ENCODE peak calls at places on chromosomes 5 and 9, in eight cellular contexts. R is kidney; L is amygdala; T is glomerular endothelial cell; M is GM23338; X is stimulated activated CD4-positive, alpha-beta T cell treated with anti-CD3 and anti-CD28 coated beads, Interleukin-1b, Interleukin-23, amount 100 ng/mL, for 48 hours; F is T-helper 22 cell; P is skeletal muscle cell. B is an unnamed sample.
A peak's percentile ranks its signal among the peaks of the same experiment; 100 is the strongest.

GRCh38 chr5:179866241-179867078 is 7.8 kb upstream of the MRNIP start:
- DNase-seq in R (no peak), L (no peak), T (no peak), M (peak; percentile 24), X (peak; percentile 33), F (no peak), P (no peak), B (no peak)

GRCh38 chr9:134206317-134207300 is 42.2 kb upstream of the RNU6ATAC start:
- DNase-seq in R (peak; percentile 70), L (no peak), T (no peak), M (no peak), X (peak; percentile 13), F (no peak), P (no peak), B (no peak)

GRCh38 chr5:138789771-138790242 is 36.6 kb downstream of the CTNNA1 start:
- DNase-seq in R (no peak), L (no peak), T (peak; percentile 22), M (peak; percentile 86), X (no peak), F (no peak), P (no peak), B (no peak)

GRCh38 chr5:129459485-129460120 is 495 bp upstream of the ADAMTS19 start:
- DNase-seq in R (peak; percentile 73), L (peak; percentile 34), T (no peak), M (peak; percentile 86), X (no peak), F (no peak), P (peak; percentile 25), B (no peak)

GRCh38 chr5:115559524-115559923 is 14.9 kb upstream of the FEM1C start:
- DNase-seq in R (no peak), L (no peak), T (no peak), M (no peak), X (no peak), F (no peak), P (peak; percentile 66), B (no peak)

GRCh38 chr9:126347911-126348760 is 21.5 kb downstream of the MVB12B start:
- DNase-seq in R (no peak), L (no peak), T (no peak), M (peak; percentile 66), X (no peak), F (no peak), P (no peak), B (no peak)

GRCh38 chr5:149227168-149227826 is 44.4 kb upstream of the AFAP1L1 start:
- DNase-seq in R (no peak), L (no peak), T (no peak), M (no peak), X (no peak), F (no peak), P (no peak), B (no peak)

GRCh38 chr5:140108093-140109049 is 5.5 kb upstream of the PURA start:
- DNase-seq in R (peak; percentile 80), L (no peak), T (no peak), M (peak; percentile 61), X (peak; percentile 20), F (no peak), P (no peak), B (no peak)

GRCh38 chr9:109781541-109782197 is 1.7 kb downstream of the PALM2AKAP2 start:
- DNase-seq in R (no peak), L (no peak), T (no peak), M (no peak), X (no peak), F (no peak), P (no peak), B (no peak)

GRCh38 chr9:97475079-97475478 is 26.4 kb upstream of the TMOD1 start:
- DNase-seq in R (no peak), L (no peak), T (no peak), M (no peak), X (no peak), F (no peak), P (peak; percentile 26), B (no peak)

GRCh38 chr9:30507166-30507565 is 1877.3 kb upstream of the ACO1 start:
- DNase-seq in R (no peak), L (no peak), T (no peak), M (no peak), X (no peak), F (no peak), P (no peak), B (no peak)

GRCh38 chr9:2321523-2322148 is 300.0 kb upstream of the VLDLR start:
- DNase-seq in R (no peak), L (no peak), T (no peak), M (no peak), X (no peak), F (no peak), P (no peak), B (no peak)

GRCh38 chr9:117435630-117436261 is 20.9 kb upstream of the ASTN2 start:
- DNase-seq in R (no peak), L (no peak), T (no peak), M (no peak), X (no peak), F (no peak), P (no peak), B (no peak)

GRCh38 chr5:92687793-92688467 is 893.1 kb downstream of the NR2F1-AS1 start:
- DNase-seq in R (no peak), L (no peak), T (no peak), M (peak; percentile 41), X (no peak), F (no peak), P (peak; percentile 30), B (no peak)

GRCh38 chr9:91949946-91950664 is at the start of gene ROR2:
- DNase-seq in R (peak; percentile 89), L (no peak), T (no peak), M (peak; percentile 91), X (peak; percentile 35), F (no peak), P (no peak), B (no peak)

GRCh38 chr9:129007766-129008468 is 20.2 kb downstream of the SH3GLB2 start:
- DNase-seq in R (peak; percentile 61), L (no peak), T (no peak), M (no peak), X (no peak), F (no peak), P (no peak), B (no peak)

GRCh38 chr5:3518057-3518456 is 77.6 kb upstream of the IRX1 start:
- DNase-seq in R (no peak), L (no peak), T (no peak), M (no peak), X (no peak), F (no peak), P (no peak), B (no peak)

GRCh38 chr5:118115791-118116190 is 872.6 kb downstream of the DTWD2 start:
- DNase-seq in R (no peak), L (no peak), T (no peak), M (no peak), X (no peak), F (no peak), P (no peak), B (no peak)

GRCh38 chr9:118992813-118993747 is 376.2 kb downstream of the BRINP1 start:
- DNase-seq in R (no peak), L (no peak), T (no peak), M (peak; percentile 12), X (no peak), F (no peak), P (no peak), B (no peak)

GRCh38 chr5:107698286-107698685 is 27.5 kb upstream of the EFNA5 start:
- DNase-seq in R (no peak), L (no peak), T (no peak), M (no peak), X (no peak), F (no peak), P (peak; percentile 28), B (no peak)

GRCh38 chr5:98909363-98909762 is 19.4 kb downstream of the CHD1 start:
- DNase-seq in R (no peak), L (no peak), T (no peak), M (no peak), X (no peak), F (no peak), P (no peak), B (no peak)

GRCh38 chr5:5178121-5178520 is 38.0 kb downstream of the ADAMTS16 start:
- DNase-seq in R (no peak), L (no peak), T (no peak), M (no peak), X (no peak), F (no peak), P (no peak), B (no peak)

GRCh38 chr5:143920772-143921171 is 108.8 kb downstream of the HMHB1 start:
- DNase-seq in R (no peak), L (no peak), T (no peak), M (no peak), X (no peak), F (no peak), P (peak; percentile 76), B (no peak)

GRCh38 chr5:151612689-151613427 is 21.7 kb upstream of the FAT2 start:
- DNase-seq in R (no peak), L (no peak), T (no peak), M (no peak), X (peak; percentile 70), F (peak; percentile 15), P (peak; percentile 55), B (no peak)

GRCh38 chr9:120555884-120556283 is 24.1 kb downstream of the CDK5RAP2 start:
- DNase-seq in R (no peak), L (no peak), T (no peak), M (no peak), X (no peak), F (no peak), P (no peak), B (no peak)

B was measured in tibial nerve.